ENCODE peak calls at places on chromosomes 7 and 10, in eight cellular contexts. O is body of pancreas; Z is OCI-LY7; T is IMR-90; P is heart right ventricle; F is adipocyte; K is CD8-positive, alpha-beta memory T cell; N is cardiac muscle cell. L is an unnamed sample. For H3K9me3, the result is how much of the 10 kb centered on the place peaks cover.

GRCh38 chr10:117074621-117075020 is 63.4 kb downstream of the VAX1 start:
- DNase-seq in O (no peak), Z (no peak), T (no peak), P (no peak), F (no peak), K (no peak), N (no peak), L (no peak)

GRCh38 chr7:47281966-47282643 is 299.8 kb downstream of the TNS3 start:
- DNase-seq in O (no peak), Z (no peak), T (no peak), P (no peak), F (no peak), K (no peak), N (no peak), L (no peak)

GRCh38 chr7:95473276-95473985 is 12.3 kb upstream of the ASB4 start:
- DNase-seq in O (no peak), Z (no peak), T (no peak), P (no peak), F (no peak), K (no peak), N (no peak), L (no peak)

GRCh38 chr7:18004372-18004771 is 23.3 kb downstream of the PRPS1L1 start:
- DNase-seq in O (no peak), Z (no peak), T (peak), P (no peak), F (peak), K (no peak), N (peak), L (no peak)

GRCh38 chr7:81064446-81064845 is 145.6 kb upstream of the SEMA3C start:
- DNase-seq in O (no peak), Z (no peak), T (peak), P (no peak), F (no peak), K (no peak), N (peak), L (no peak)

GRCh38 chr7:30888783-30889182 is 22.9 kb upstream of the AQP1 start:
- DNase-seq in O (no peak), Z (no peak), T (peak), P (no peak), F (peak), K (no peak), N (peak), L (no peak)

GRCh38 chr10:28948045-28948444 is 270.7 kb downstream of the BAMBI start:
- DNase-seq in O (no peak), Z (no peak), T (peak), P (no peak), F (peak), K (no peak), N (no peak), L (no peak)

GRCh38 chr10:33265621-33266020 is 68.8 kb downstream of the NRP1 start:
- DNase-seq in O (peak), Z (no peak), T (no peak), P (no peak), F (no peak), K (no peak), N (no peak), L (no peak)

GRCh38 chr7:112202819-112203218 is 3.4 kb downstream of the DOCK4 start:
- DNase-seq in O (peak), Z (peak), T (no peak), P (no peak), F (peak), K (peak), N (peak), L (no peak)

GRCh38 chr7:77326131-77326530 is 90.0 kb downstream of the GSAP start:
- DNase-seq in O (no peak), Z (no peak), T (peak), P (no peak), F (no peak), K (no peak), N (no peak), L (no peak)

GRCh38 chr7:35513828-35514227 is 181.1 kb downstream of the HERPUD2 start:
- DNase-seq in O (no peak), Z (no peak), T (no peak), P (no peak), F (no peak), K (no peak), N (peak), L (no peak)

GRCh38 chr7:56639173-56639746 is 493.0 kb downstream of the ZNF479 start:
- DNase-seq in O (no peak), Z (no peak), T (no peak), P (no peak), F (no peak), K (no peak), N (no peak), L (no peak)
- H3K9me3 ChIP-seq in O (under half), Z (under half), T (under half), P (half or more), F (half or more), K (under half), N (under half), L (under half)

GRCh38 chr7:69190025-69190424 is 408.2 kb upstream of the AUTS2 start:
- DNase-seq in O (no peak), Z (no peak), T (no peak), P (no peak), F (no peak), K (no peak), N (no peak), L (no peak)
- H3K9me3 ChIP-seq in O (under half), Z (under half), T (under half), P (under half), F (under half), K (under half), N (under half), L (under half)

GRCh38 chr10:131081786-131082185 is 229.7 kb downstream of the TCERG1L start:
- DNase-seq in O (no peak), Z (no peak), T (no peak), P (no peak), F (no peak), K (no peak), N (no peak), L (no peak)
- H3K9me3 ChIP-seq in O (under half), Z (under half), T (half or more), P (under half), F (under half), K (under half), N (under half), L (under half)

GRCh38 chr10:37854606-37855005 is 2.8 kb downstream of the ZNF248 start:
- DNase-seq in O (no peak), Z (no peak), T (no peak), P (no peak), F (peak), K (no peak), N (no peak), L (no peak)
- H3K9me3 ChIP-seq in O (under half), Z (under half), T (under half), P (under half), F (under half), K (under half), N (under half), L (under half)

DNA sequence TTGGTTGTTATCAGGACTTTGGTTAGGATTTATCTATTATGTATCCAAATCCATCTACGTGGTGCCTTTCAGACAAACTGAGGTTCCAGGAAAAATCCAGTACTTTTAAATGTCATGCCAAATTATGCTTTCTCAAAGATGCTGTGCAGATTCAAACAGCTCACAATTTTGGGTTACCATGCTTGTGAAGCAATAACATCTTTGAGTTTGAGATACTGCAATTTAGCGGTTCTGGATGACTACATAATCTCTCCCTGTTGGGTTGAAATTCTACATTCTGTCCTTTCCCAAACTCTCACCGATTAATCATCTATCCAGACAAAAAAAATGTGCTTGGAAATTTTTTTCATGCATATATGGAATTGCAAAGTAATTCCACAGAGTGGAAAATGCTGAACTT is 3.5 kb downstream of the RHOBTB1 start:
- DNase-seq in O (no peak), Z (no peak), T (no peak), P (no peak), F (peak), K (no peak), N (no peak), L (no peak)
- H3K9me3 ChIP-seq in O (under half), Z (under half), T (under half), P (under half), F (under half), K (under half), N (under half), L (under half)

L was measured in T-helper 17 cell.